ENCODE peak calls at places on chromosomes 3 and 15, in seven cellular contexts. K is mucosa of gallbladder, E is A172, Y is mesenchymal stem cell, W is endothelial cell, Z is glomerular endothelial cell, P is SW480. H is an unnamed sample.

GRCh38 chr3:95798628-95799027 is 1015.8 kb upstream of the EPHA6 start:
- DNase-seq in E (peak; percentile 6), W (no peak), Z (no peak), K (no peak), Y (no peak), P (no peak), H (no peak)

GRCh38 chr3:15303728-15304127 is 28.7 kb downstream of the SH3BP5 start:
- DNase-seq in W (no peak), Y (no peak), E (no peak), K (no peak), Z (no peak), P (no peak), H (no peak)

GRCh38 chr3:7787871-7788828 is 713.5 kb upstream of the LMCD1 start:
- DNase-seq in Z (no peak), W (no peak), Y (no peak), P (peak; percentile 4), E (peak; percentile 25), K (peak; percentile 14), H (no peak)

GRCh38 chr3:172438181-172438580 is 10.1 kb downstream of the GHSR start:
- DNase-seq in Y (no peak), W (no peak), P (no peak), Z (no peak), K (no peak), E (no peak), H (no peak)

GRCh38 chr3:130700541-130700940 is 46.1 kb downstream of the PIK3R4 start:
- DNase-seq in P (no peak), E (no peak), W (no peak), Y (no peak), Z (peak; percentile 90), K (no peak), H (no peak)

GRCh38 chr3:74535281-74535680 is 79.2 kb downstream of the CNTN3 start:
- DNase-seq in P (no peak), Z (no peak), W (no peak), K (no peak), E (no peak), Y (no peak), H (no peak)

GRCh38 chr15:89197503-89197971 is 23.8 kb downstream of the RLBP1 start:
- DNase-seq in Z (no peak), K (no peak), Y (no peak), E (no peak), P (peak; percentile 91), W (peak; percentile 20), H (no peak)

GRCh38 chr3:187809979-187810568 is 64.8 kb upstream of the BCL6 start:
- DNase-seq in E (no peak), P (no peak), Y (no peak), K (no peak), W (no peak), Z (no peak), H (no peak)

GRCh38 chr3:80190051-80190450 is 422.3 kb upstream of the ROBO1 start:
- DNase-seq in W (no peak), Z (peak; percentile 97), K (no peak), P (no peak), Y (peak; percentile 68), E (peak; percentile 0), H (no peak)

GRCh38 chr3:187955076-187955952 is 198.6 kb upstream of the LPP start:
- DNase-seq in P (no peak), K (peak; percentile 20), Y (peak; percentile 94), E (no peak), W (no peak), Z (no peak), H (no peak)

GRCh38 chr3:2166552-2166951 is 67.9 kb downstream of the CNTN4 start:
- DNase-seq in Y (peak; percentile 35), Z (no peak), W (no peak), E (no peak), K (no peak), P (peak; percentile 1), H (no peak)

GRCh38 chr3:154889227-154889634 is 190.9 kb upstream of the MME start:
- DNase-seq in Z (no peak), Y (no peak), K (no peak), E (no peak), W (no peak), P (no peak), H (no peak)

GRCh38 chr3:42166214-42166613 is 75.1 kb downstream of the TRAK1 start:
- DNase-seq in K (no peak), W (no peak), Z (no peak), Y (no peak), P (no peak), E (no peak), H (no peak)

GRCh38 chr3:169764164-169764452 is 752 bp downstream of the TERC start:
- DNase-seq in E (no peak), Y (no peak), K (no peak), P (peak; percentile 72), W (no peak), Z (no peak), H (no peak)

GRCh38 chr3:50671331-50671730 is 3.4 kb upstream of the DOCK3 start:
- DNase-seq in W (no peak), Y (peak; percentile 78), K (no peak), P (peak; percentile 65), Z (peak; percentile 22), E (peak; percentile 96), H (no peak)

GRCh38 chr3:21745971-21746370 is 5.0 kb downstream of the ZNF385D start:
- DNase-seq in K (no peak), W (no peak), Z (no peak), E (no peak), P (no peak), Y (no peak), H (no peak)

GRCh38 chr3:113354307-113354706 is 87.0 kb downstream of the CFAP44 start:
- DNase-seq in K (no peak), Y (no peak), E (peak; percentile 20), W (no peak), P (no peak), Z (no peak), H (no peak)

GRCh38 chr15:92883643-92884458 is 16.3 kb upstream of the CHD2 start:
- DNase-seq in W (no peak), Y (peak; percentile 82), E (peak; percentile 41), P (peak; percentile 43), Z (no peak), K (no peak), H (no peak)

GRCh38 chr3:180409883-180410282 is 192.1 kb upstream of the TTC14 start:
- DNase-seq in E (no peak), Y (no peak), K (no peak), Z (no peak), W (no peak), P (no peak), H (no peak)

GRCh38 chr3:114418724-114419543 is 125.1 kb downstream of the TIGIT start:
- DNase-seq in W (no peak), Z (peak; percentile 60), E (peak; percentile 69), P (peak; percentile 68), Y (peak; percentile 85), K (no peak), H (no peak)

GRCh38 chr3:76429536-76430177 is 610.2 kb upstream of the ROBO2 start:
- DNase-seq in E (no peak), P (peak; percentile 72), Z (no peak), Y (no peak), K (no peak), W (no peak), H (no peak)

GRCh38 chr3:106068795-106069194 is 200.0 kb upstream of the CBLB start:
- DNase-seq in W (no peak), Y (no peak), P (no peak), Z (no peak), E (no peak), K (no peak), H (no peak)

GRCh38 chr3:143753456-143753855 is 94.8 kb downstream of the SLC9A9 start:
- DNase-seq in K (no peak), E (no peak), Y (no peak), P (no peak), Z (no peak), W (no peak), H (no peak)

GRCh38 chr3:81666502-81667121 is 94.8 kb downstream of the GBE1 start:
- DNase-seq in E (peak; percentile 5), Y (peak; percentile 40), P (peak; percentile 9), Z (peak; percentile 29), K (no peak), W (no peak), H (no peak)

GRCh38 chr15:31811641-31812040 is 218.7 kb upstream of the CHRNA7 start:
- DNase-seq in Y (no peak), K (no peak), Z (no peak), W (no peak), P (no peak), E (no peak), H (no peak)

GRCh38 chr3:116341916-116342315 is 103.4 kb downstream of the LSAMP start:
- DNase-seq in E (no peak), P (no peak), Z (no peak), K (no peak), W (no peak), Y (no peak), H (no peak)

GRCh38 chr3:134927596-134927995 is 132.5 kb downstream of the EPHB1 start:
- DNase-seq in Z (no peak), P (no peak), K (no peak), W (no peak), Y (no peak), E (no peak), H (no peak)

GRCh38 chr3:107431048-107431297 is 53.7 kb downstream of the CCDC54 start:
- DNase-seq in W (no peak), Y (peak; percentile 51), P (no peak), K (peak; percentile 28), E (no peak), Z (no peak), H (no peak)

GRCh38 chr3:38843898-38844297 is 27.9 kb upstream of the SCN10A start:
- DNase-seq in W (peak; percentile 23), Z (peak; percentile 56), P (peak; percentile 63), Y (peak; percentile 69), E (peak; percentile 35), K (no peak), H (no peak)

GRCh38 chr3:113438224-113438623 is 3.1 kb downstream of the CFAP44 start:
- DNase-seq in P (no peak), K (no peak), E (no peak), Z (no peak), Y (no peak), W (no peak), H (no peak)

GRCh38 chr3:94336076-94336741 is 273.3 kb downstream of the NSUN3 start:
- DNase-seq in K (peak; percentile 12), Z (no peak), W (peak; percentile 12), E (peak; percentile 49), P (peak; percentile 35), Y (peak; percentile 65), H (no peak)

GRCh38 chr3:42572278-42572677 is 9.5 kb downstream of the SEC22C start:
- DNase-seq in E (peak; percentile 30), W (peak; percentile 70), Y (peak; percentile 58), P (peak; percentile 41), Z (no peak), K (no peak), H (no peak)

GRCh38 chr15:51759557-51760070 is 8.2 kb downstream of the TMOD2 start:
- DNase-seq in Z (no peak), W (no peak), K (no peak), Y (peak; percentile 95), P (no peak), E (no peak), H (no peak)

GRCh38 chr15:73906346-73907017 is 19.8 kb upstream of the LOXL1 start:
- DNase-seq in Y (peak; percentile 57), P (no peak), Z (no peak), K (no peak), E (no peak), W (no peak), H (no peak)